ENCODE peak calls at places on chromosome 18, in ten cellular contexts. One of them, this sample, is unnamed.

GRCh38 chr18:32391126-32391525 is 79.6 kb downstream of the GAREM1 start:
- DNase-seq in fibroblast of lung: no peak
- DNase-seq in A549: no peak
- DNase-seq in Peyer's patch: no peak
- DNase-seq in brain microvascular endothelial cell: no peak
- DNase-seq in lower lobe of right lung: no peak
- DNase-seq in upper lobe of left lung: no peak
- DNase-seq in hepatocyte: no peak
- DNase-seq in RWPE2: no peak
- DNase-seq in upper lobe of right lung: no peak
- DNase-seq in this sample: no peak

GRCh38 chr18:45783097-45784075 is 42.1 kb upstream of the SIGLEC15 start:
- DNase-seq in fibroblast of lung: peak
- DNase-seq in A549: no peak
- DNase-seq in Peyer's patch: no peak
- DNase-seq in brain microvascular endothelial cell: no peak
- DNase-seq in lower lobe of right lung: no peak
- DNase-seq in upper lobe of left lung: no peak
- DNase-seq in hepatocyte: no peak
- DNase-seq in RWPE2: no peak
- DNase-seq in upper lobe of right lung: no peak
- DNase-seq in this sample: no peak

GRCh38 chr18:293557-293956 is 25.7 kb upstream of the THOC1 start:
- DNase-seq in fibroblast of lung: peak
- DNase-seq in A549: no peak
- DNase-seq in Peyer's patch: no peak
- DNase-seq in brain microvascular endothelial cell: no peak
- DNase-seq in lower lobe of right lung: no peak
- DNase-seq in upper lobe of left lung: no peak
- DNase-seq in hepatocyte: no peak
- DNase-seq in RWPE2: no peak
- DNase-seq in upper lobe of right lung: no peak
- DNase-seq in this sample: no peak

GRCh38 chr18:59265246-59266018 is 7.8 kb downstream of the RAX start:
- DNase-seq in fibroblast of lung: no peak
- DNase-seq in A549: peak
- DNase-seq in Peyer's patch: no peak
- DNase-seq in brain microvascular endothelial cell: no peak
- DNase-seq in lower lobe of right lung: no peak
- DNase-seq in upper lobe of left lung: no peak
- DNase-seq in hepatocyte: no peak
- DNase-seq in RWPE2: no peak
- DNase-seq in upper lobe of right lung: no peak
- DNase-seq in this sample: no peak

GRCh38 chr18:5464241-5464640 is 79.6 kb downstream of the EPB41L3 start:
- DNase-seq in fibroblast of lung: no peak
- DNase-seq in A549: no peak
- DNase-seq in Peyer's patch: no peak
- DNase-seq in brain microvascular endothelial cell: no peak
- DNase-seq in lower lobe of right lung: no peak
- DNase-seq in upper lobe of left lung: no peak
- DNase-seq in hepatocyte: no peak
- DNase-seq in RWPE2: no peak
- DNase-seq in upper lobe of right lung: no peak
- DNase-seq in this sample: no peak

GRCh38 chr18:43009666-43010065 is 105.8 kb downstream of the RIT2 start:
- DNase-seq in fibroblast of lung: peak
- DNase-seq in A549: no peak
- DNase-seq in Peyer's patch: no peak
- DNase-seq in brain microvascular endothelial cell: no peak
- DNase-seq in lower lobe of right lung: no peak
- DNase-seq in upper lobe of left lung: no peak
- DNase-seq in hepatocyte: no peak
- DNase-seq in RWPE2: no peak
- DNase-seq in upper lobe of right lung: no peak
- DNase-seq in this sample: no peak

GRCh38 chr18:365651-366050 is 97.8 kb upstream of the THOC1 start:
- DNase-seq in fibroblast of lung: no peak
- DNase-seq in A549: no peak
- DNase-seq in Peyer's patch: no peak
- DNase-seq in brain microvascular endothelial cell: no peak
- DNase-seq in lower lobe of right lung: no peak
- DNase-seq in upper lobe of left lung: no peak
- DNase-seq in hepatocyte: no peak
- DNase-seq in RWPE2: no peak
- DNase-seq in upper lobe of right lung: no peak
- DNase-seq in this sample: no peak

GRCh38 chr18:61413388-61413787 is 80.2 kb downstream of the CDH20 start:
- DNase-seq in fibroblast of lung: no peak
- DNase-seq in A549: no peak
- DNase-seq in Peyer's patch: no peak
- DNase-seq in brain microvascular endothelial cell: no peak
- DNase-seq in lower lobe of right lung: no peak
- DNase-seq in upper lobe of left lung: no peak
- DNase-seq in hepatocyte: no peak
- DNase-seq in RWPE2: no peak
- DNase-seq in upper lobe of right lung: no peak
- DNase-seq in this sample: no peak

GRCh38 chr18:12819330-12819729 is 64.7 kb downstream of the PTPN2 start:
- DNase-seq in fibroblast of lung: no peak
- DNase-seq in A549: no peak
- DNase-seq in Peyer's patch: no peak
- DNase-seq in brain microvascular endothelial cell: no peak
- DNase-seq in lower lobe of right lung: no peak
- DNase-seq in upper lobe of left lung: no peak
- DNase-seq in hepatocyte: no peak
- DNase-seq in RWPE2: no peak
- DNase-seq in upper lobe of right lung: no peak
- DNase-seq in this sample: no peak

GRCh38 chr18:22048932-22049615 is 120.3 kb upstream of the GATA6 start:
- DNase-seq in fibroblast of lung: no peak
- DNase-seq in A549: no peak
- DNase-seq in Peyer's patch: no peak
- DNase-seq in brain microvascular endothelial cell: no peak
- DNase-seq in lower lobe of right lung: no peak
- DNase-seq in upper lobe of left lung: no peak
- DNase-seq in hepatocyte: no peak
- DNase-seq in RWPE2: no peak
- DNase-seq in upper lobe of right lung: no peak
- DNase-seq in this sample: no peak

GRCh38 chr18:75125359-75126331 is 83.3 kb downstream of the PTGR3 start:
- DNase-seq in fibroblast of lung: peak
- DNase-seq in A549: no peak
- DNase-seq in Peyer's patch: peak
- DNase-seq in brain microvascular endothelial cell: no peak
- DNase-seq in lower lobe of right lung: no peak
- DNase-seq in upper lobe of left lung: no peak
- DNase-seq in hepatocyte: no peak
- DNase-seq in RWPE2: no peak
- DNase-seq in upper lobe of right lung: no peak
- DNase-seq in this sample: peak

GRCh38 chr18:62500966-62501591 is 21.7 kb upstream of the ZCCHC2 start:
- DNase-seq in fibroblast of lung: no peak
- DNase-seq in A549: no peak
- DNase-seq in Peyer's patch: no peak
- DNase-seq in brain microvascular endothelial cell: no peak
- DNase-seq in lower lobe of right lung: no peak
- DNase-seq in upper lobe of left lung: no peak
- DNase-seq in hepatocyte: no peak
- DNase-seq in RWPE2: no peak
- DNase-seq in upper lobe of right lung: no peak
- DNase-seq in this sample: no peak

GRCh38 chr18:62499263-62499650 is 23.6 kb upstream of the ZCCHC2 start:
- DNase-seq in fibroblast of lung: no peak
- DNase-seq in A549: no peak
- DNase-seq in Peyer's patch: no peak
- DNase-seq in brain microvascular endothelial cell: no peak
- DNase-seq in lower lobe of right lung: no peak
- DNase-seq in upper lobe of left lung: no peak
- DNase-seq in hepatocyte: no peak
- DNase-seq in RWPE2: no peak
- DNase-seq in upper lobe of right lung: no peak
- DNase-seq in this sample: no peak

GRCh38 chr18:62497171-62497783 is 25.5 kb upstream of the ZCCHC2 start:
- DNase-seq in fibroblast of lung: no peak
- DNase-seq in A549: no peak
- DNase-seq in Peyer's patch: no peak
- DNase-seq in brain microvascular endothelial cell: no peak
- DNase-seq in lower lobe of right lung: no peak
- DNase-seq in upper lobe of left lung: no peak
- DNase-seq in hepatocyte: no peak
- DNase-seq in RWPE2: no peak
- DNase-seq in upper lobe of right lung: no peak
- DNase-seq in this sample: no peak

GRCh38 chr18:62500174-62500573 is 22.7 kb upstream of the ZCCHC2 start:
- DNase-seq in fibroblast of lung: no peak
- DNase-seq in A549: no peak
- DNase-seq in Peyer's patch: no peak
- DNase-seq in brain microvascular endothelial cell: no peak
- DNase-seq in lower lobe of right lung: no peak
- DNase-seq in upper lobe of left lung: no peak
- DNase-seq in hepatocyte: no peak
- DNase-seq in RWPE2: no peak
- DNase-seq in upper lobe of right lung: no peak
- DNase-seq in this sample: no peak

DNA sequence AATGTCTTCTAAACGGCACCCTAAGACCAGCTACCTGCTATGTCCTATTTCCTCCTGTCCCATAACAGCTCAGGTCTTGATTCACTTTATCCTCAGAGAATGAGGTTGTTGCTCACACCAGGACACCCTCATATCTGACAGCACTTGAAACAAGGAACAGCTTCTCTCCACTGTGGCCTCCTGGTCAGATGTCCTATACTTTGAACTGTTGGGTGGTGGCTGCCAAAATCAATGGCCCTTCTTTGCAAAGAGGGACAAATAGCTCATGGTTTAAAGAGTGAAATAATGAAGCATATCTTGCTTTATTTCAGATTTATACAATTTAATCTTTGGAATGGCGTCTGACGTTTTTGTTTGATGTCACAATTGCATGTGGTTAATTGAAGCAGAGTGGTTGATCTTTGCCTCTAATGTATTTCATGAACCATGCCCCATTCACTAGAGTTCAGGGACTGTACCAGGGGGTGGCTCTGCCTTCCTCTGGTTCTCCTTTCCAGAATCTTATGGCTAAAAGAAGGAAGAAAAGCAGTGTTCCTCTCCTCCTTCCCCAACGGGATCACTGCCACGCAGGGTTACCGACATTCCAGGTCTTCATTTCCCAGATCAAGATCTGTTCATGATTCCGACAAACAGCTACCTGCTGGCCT is 24.1 kb upstream of the ZCCHC2 start:
- DNase-seq in fibroblast of lung: no peak
- DNase-seq in A549: no peak
- DNase-seq in Peyer's patch: no peak
- DNase-seq in brain microvascular endothelial cell: no peak
- DNase-seq in lower lobe of right lung: no peak
- DNase-seq in upper lobe of left lung: no peak
- DNase-seq in hepatocyte: no peak
- DNase-seq in RWPE2: no peak
- DNase-seq in upper lobe of right lung: no peak
- DNase-seq in this sample: no peak
- H3K27ac ChIP-seq in fibroblast of lung: no peak
- H3K27ac ChIP-seq in A549: no peak
- H3K27ac ChIP-seq in Peyer's patch: no peak
- H3K27ac ChIP-seq in brain microvascular endothelial cell: no peak
- H3K27ac ChIP-seq in lower lobe of right lung: peak
- H3K27ac ChIP-seq in upper lobe of left lung: no peak
- H3K27ac ChIP-seq in hepatocyte: no peak
- H3K27ac ChIP-seq in RWPE2: no peak
- H3K27ac ChIP-seq in upper lobe of right lung: no peak
- H3K27ac ChIP-seq in this sample: no peak

DNA sequence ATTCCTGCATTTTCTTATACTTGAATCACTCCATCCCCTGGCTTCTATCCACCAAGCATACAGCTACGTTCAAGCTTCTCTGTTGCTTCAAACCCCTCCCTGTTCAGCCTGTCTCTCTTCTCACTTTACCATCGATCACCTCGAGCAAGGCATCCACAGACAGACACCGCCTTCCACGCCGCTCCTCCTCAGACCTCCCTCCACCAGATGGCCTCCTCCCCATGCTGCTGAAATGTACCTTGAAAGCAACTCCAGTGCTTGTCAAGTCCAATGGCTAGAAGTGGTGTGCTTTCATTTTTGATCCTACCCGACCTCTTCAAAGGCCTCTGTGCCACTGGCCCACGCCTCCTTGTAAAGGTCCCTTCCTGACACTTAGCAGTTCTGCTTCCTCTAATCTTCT is 131.3 kb upstream of the ACAA2 start:
- DNase-seq in fibroblast of lung: peak
- DNase-seq in A549: no peak
- DNase-seq in Peyer's patch: no peak
- DNase-seq in brain microvascular endothelial cell: no peak
- DNase-seq in lower lobe of right lung: no peak
- DNase-seq in upper lobe of left lung: no peak
- DNase-seq in hepatocyte: peak
- DNase-seq in RWPE2: no peak
- DNase-seq in upper lobe of right lung: no peak
- DNase-seq in this sample: no peak
- TF ChIP-seq CTCF in fibroblast of lung: peak
- TF ChIP-seq CTCF in A549: peak
- TF ChIP-seq CTCF in Peyer's patch: no peak
- TF ChIP-seq CTCF in brain microvascular endothelial cell: peak
- TF ChIP-seq CTCF in lower lobe of right lung: no peak
- TF ChIP-seq CTCF in upper lobe of left lung: no peak
- TF ChIP-seq CTCF in hepatocyte: peak
- TF ChIP-seq CTCF in RWPE2: peak
- TF ChIP-seq CTCF in upper lobe of right lung: no peak
- TF ChIP-seq CTCF in this sample: peak

GRCh38 chr18:47898055-47898454 is 32.4 kb downstream of the SMAD2 start:
- DNase-seq in fibroblast of lung: no peak
- DNase-seq in A549: no peak
- DNase-seq in Peyer's patch: no peak
- DNase-seq in brain microvascular endothelial cell: no peak
- DNase-seq in lower lobe of right lung: no peak
- DNase-seq in upper lobe of left lung: no peak
- DNase-seq in hepatocyte: no peak
- DNase-seq in RWPE2: no peak
- DNase-seq in upper lobe of right lung: no peak
- DNase-seq in this sample: no peak
- H3K27ac ChIP-seq in fibroblast of lung: no peak
- H3K27ac ChIP-seq in A549: peak
- H3K27ac ChIP-seq in Peyer's patch: no peak
- H3K27ac ChIP-seq in brain microvascular endothelial cell: no peak
- H3K27ac ChIP-seq in lower lobe of right lung: no peak
- H3K27ac ChIP-seq in upper lobe of left lung: no peak
- H3K27ac ChIP-seq in hepatocyte: no peak
- H3K27ac ChIP-seq in RWPE2: no peak
- H3K27ac ChIP-seq in upper lobe of right lung: no peak
- H3K27ac ChIP-seq in this sample: no peak

DNA sequence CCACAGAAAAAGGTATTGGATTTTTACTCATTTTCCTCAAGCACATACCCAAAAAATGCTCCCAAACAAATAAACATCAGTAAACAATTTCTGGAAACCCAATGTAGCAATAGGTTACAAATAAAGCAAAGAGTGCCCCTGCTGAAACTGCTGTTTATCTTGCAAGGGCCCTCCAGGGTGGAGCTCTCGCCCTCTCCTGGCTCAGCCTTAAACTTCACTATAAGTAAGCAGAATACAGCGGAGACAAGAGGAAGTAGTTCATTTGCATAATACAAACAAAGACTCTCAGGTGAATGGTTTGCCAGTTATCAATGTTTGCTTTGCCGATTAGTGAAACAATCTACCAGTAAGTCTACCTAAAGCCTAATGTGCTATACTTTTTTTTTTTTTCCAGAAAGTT is 437.6 kb downstream of the DLGAP1 start:
- DNase-seq in fibroblast of lung: no peak
- DNase-seq in A549: peak
- DNase-seq in Peyer's patch: no peak
- DNase-seq in brain microvascular endothelial cell: no peak
- DNase-seq in lower lobe of right lung: no peak
- DNase-seq in upper lobe of left lung: no peak
- DNase-seq in hepatocyte: peak
- DNase-seq in RWPE2: no peak
- DNase-seq in upper lobe of right lung: no peak
- DNase-seq in this sample: no peak
- TF ChIP-seq CTCF in fibroblast of lung: peak
- TF ChIP-seq CTCF in A549: peak
- TF ChIP-seq CTCF in Peyer's patch: peak
- TF ChIP-seq CTCF in brain microvascular endothelial cell: peak
- TF ChIP-seq CTCF in lower lobe of right lung: no peak
- TF ChIP-seq CTCF in upper lobe of left lung: no peak
- TF ChIP-seq CTCF in hepatocyte: peak
- TF ChIP-seq CTCF in RWPE2: peak
- TF ChIP-seq CTCF in upper lobe of right lung: no peak
- TF ChIP-seq CTCF in this sample: no peak